ENCODE peak calls at places on chromosome 7, in four cellular contexts. P is H1, Y is H9, V is IMR-90. K is an unnamed sample.

GRCh38 chr7:95843286-95843685 is 70.9 kb downstream of the DYNC1I1 start:
- DNase-seq in P (no peak), Y (no peak), V (no peak), K (peak; percentile 79)

GRCh38 chr7:15503603-15504280 is 58.1 kb downstream of the AGMO start:
- DNase-seq in P (no peak), Y (no peak), V (peak; percentile 15), K (no peak)

GRCh38 chr7:96273716-96274115 is 48.2 kb downstream of the SLC25A13 start:
- DNase-seq in P (no peak), Y (no peak), V (no peak), K (no peak)

GRCh38 chr7:25069900-25070443 is 55.1 kb downstream of the CYCS start:
- DNase-seq in P (peak; percentile 53), Y (peak; percentile 59), V (peak; percentile 88), K (peak; percentile 84)

GRCh38 chr7:76302299-76303056 is at the start of gene HSPB1:
- DNase-seq in P (peak; percentile 87), Y (peak; percentile 77), V (peak; percentile 84), K (peak; percentile 93)

GRCh38 chr7:132053871-132054270 is 497.4 kb upstream of the PODXL start:
- DNase-seq in P (no peak), Y (no peak), V (no peak), K (no peak)

GRCh38 chr7:48295572-48295971 is 124.3 kb downstream of the ABCA13 start:
- DNase-seq in P (no peak), Y (no peak), V (no peak), K (no peak)

GRCh38 chr7:47039899-47040298 is 542.0 kb downstream of the TNS3 start:
- DNase-seq in P (no peak), Y (no peak), V (peak; percentile 48), K (no peak)

GRCh38 chr7:131747625-131748024 is 191.2 kb upstream of the PODXL start:
- DNase-seq in P (no peak), Y (peak; percentile 66), V (no peak), K (peak; percentile 55)

GRCh38 chr7:147013820-147014219 is 897.2 kb downstream of the CNTNAP2 start:
- DNase-seq in P (no peak), Y (no peak), V (no peak), K (no peak)

GRCh38 chr7:8064828-8065227 is 96.2 kb downstream of the GLCCI1 start:
- DNase-seq in P (no peak), Y (no peak), V (peak; percentile 9), K (no peak)

GRCh38 chr7:100208911-100209408 is 10.8 kb upstream of the PVRIG start:
- DNase-seq in P (no peak), Y (no peak), V (no peak), K (peak; percentile 34)

GRCh38 chr7:81467964-81468363 is 301.9 kb downstream of the HGF start:
- DNase-seq in P (no peak), Y (no peak), V (no peak), K (no peak)

GRCh38 chr7:134089446-134089845 is 37.7 kb upstream of the LRGUK start:
- DNase-seq in P (no peak), Y (no peak), V (no peak), K (peak; percentile 63)

GRCh38 chr7:92025260-92025659 is 84.6 kb downstream of the AKAP9 start:
- DNase-seq in P (no peak), Y (no peak), V (peak; percentile 87), K (no peak)

GRCh38 chr7:92973293-92973731 is 136.9 kb upstream of the CDK6 start:
- DNase-seq in P (no peak), Y (no peak), V (peak; percentile 61), K (no peak)

GRCh38 chr7:132739271-132739955 is 163.1 kb upstream of the PLXNA4 start:
- DNase-seq in P (no peak), Y (no peak), V (peak; percentile 93), K (no peak)

GRCh38 chr7:115694424-115694823 is 336.1 kb downstream of the TFEC start:
- DNase-seq in P (no peak), Y (no peak), V (no peak), K (no peak)

GRCh38 chr7:18133921-18134320 is 106.3 kb upstream of the PRPS1L1 start:
- DNase-seq in P (no peak), Y (no peak), V (no peak), K (no peak)

GRCh38 chr7:19491821-19492452 is 216.9 kb downstream of the POLR1F start:
- DNase-seq in P (no peak), Y (no peak), V (peak; percentile 66), K (peak; percentile 29)

GRCh38 chr7:156156734-156157408 is 344.6 kb upstream of the SHH start:
- DNase-seq in P (peak; percentile 75), Y (peak; percentile 64), V (no peak), K (peak; percentile 74)

GRCh38 chr7:48084727-48085432 is 4.2 kb upstream of the UPP1 start:
- DNase-seq in P (no peak), Y (no peak), V (peak; percentile 99), K (peak; percentile 95)

GRCh38 chr7:92177362-92177761 is 1.6 kb downstream of the LRRD1 start:
- DNase-seq in P (no peak), Y (no peak), V (peak; percentile 70), K (no peak)

GRCh38 chr7:95950698-95951097 is 178.3 kb downstream of the DYNC1I1 start:
- DNase-seq in P (no peak), Y (no peak), V (no peak), K (no peak)

GRCh38 chr7:12291870-12292269 is 80.8 kb downstream of the TMEM106B start:
- DNase-seq in P (no peak), Y (no peak), V (peak; percentile 1), K (no peak)

GRCh38 chr7:107725138-107725740 is 18.7 kb upstream of the CBLL1 start:
- DNase-seq in P (no peak), Y (no peak), V (peak; percentile 68), K (peak; percentile 54)

GRCh38 chr7:48009257-48009656 is 19.6 kb downstream of the SUN3 start:
- DNase-seq in P (no peak), Y (no peak), V (no peak), K (no peak)

DNA sequence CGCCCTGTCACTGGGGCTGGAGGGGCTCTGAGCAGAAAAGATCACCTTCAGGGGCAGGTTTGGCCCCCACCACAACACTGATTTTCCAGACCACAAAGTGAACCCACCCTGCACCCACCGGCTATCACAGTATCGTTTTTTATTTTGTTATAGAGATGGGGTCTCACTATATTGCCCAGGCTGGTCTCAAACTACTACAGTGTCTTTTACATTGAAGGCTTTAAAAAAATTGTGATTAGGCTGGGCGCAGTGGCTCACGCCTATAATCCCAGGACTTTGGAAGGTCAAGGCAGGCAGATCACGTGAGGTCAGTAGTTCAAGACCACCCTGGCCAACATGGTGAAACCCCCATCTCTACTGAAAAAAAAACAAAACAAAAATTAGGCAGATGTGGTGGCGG is 125.1 kb downstream of the COL26A1 start:
- DNase-seq in P (no peak), Y (no peak), V (no peak), K (no peak)
- H4K8ac ChIP-seq in P (peak overlapping the region; percentile 76), Y (no peak overlapping the region), V (no peak overlapping the region), K (no peak overlapping the region)

GRCh38 chr7:2838873-2839578 is 5.1 kb downstream of the GNA12 start:
- DNase-seq in P (no peak), Y (no peak), V (no peak), K (no peak)

GRCh38 chr7:2840458-2840857 is 3.6 kb downstream of the GNA12 start:
- DNase-seq in P (no peak), Y (no peak), V (no peak), K (no peak)

GRCh38 chr7:2837476-2837875 is 6.6 kb downstream of the GNA12 start:
- DNase-seq in P (no peak), Y (no peak), V (no peak), K (no peak)

GRCh38 chr7:2841907-2842306 is 2.2 kb downstream of the GNA12 start:
- DNase-seq in P (no peak), Y (no peak), V (no peak), K (no peak)

GRCh38 chr7:2838451-2838850 is 5.7 kb downstream of the GNA12 start:
- DNase-seq in P (no peak), Y (no peak), V (no peak), K (no peak)
- H3K56ac ChIP-seq in P (no peak overlapping the region), Y (no peak overlapping the region), V (no peak overlapping the region), K (no peak overlapping the region)

GRCh38 chr7:141986923-141987322 is 8.8 kb upstream of the MGAM start:
- DNase-seq in P (no peak), Y (no peak), V (no peak), K (no peak)
- H4K8ac ChIP-seq in P (no peak overlapping the region), Y (no peak overlapping the region), V (no peak overlapping the region), K (no peak overlapping the region)

GRCh38 chr7:6508950-6509349 is 42.3 kb downstream of the GRID2IP start:
- DNase-seq in P (no peak), Y (no peak), V (no peak), K (no peak)

GRCh38 chr7:6508539-6508938 is 42.7 kb downstream of the GRID2IP start:
- DNase-seq in P (no peak), Y (no peak), V (no peak), K (no peak)

GRCh38 chr7:6502886-6503285 is 48.4 kb downstream of the GRID2IP start:
- DNase-seq in P (no peak), Y (no peak), V (no peak), K (no peak)

GRCh38 chr7:6507906-6508305 is 43.4 kb downstream of the GRID2IP start:
- DNase-seq in P (no peak), Y (no peak), V (no peak), K (no peak)

DNA sequence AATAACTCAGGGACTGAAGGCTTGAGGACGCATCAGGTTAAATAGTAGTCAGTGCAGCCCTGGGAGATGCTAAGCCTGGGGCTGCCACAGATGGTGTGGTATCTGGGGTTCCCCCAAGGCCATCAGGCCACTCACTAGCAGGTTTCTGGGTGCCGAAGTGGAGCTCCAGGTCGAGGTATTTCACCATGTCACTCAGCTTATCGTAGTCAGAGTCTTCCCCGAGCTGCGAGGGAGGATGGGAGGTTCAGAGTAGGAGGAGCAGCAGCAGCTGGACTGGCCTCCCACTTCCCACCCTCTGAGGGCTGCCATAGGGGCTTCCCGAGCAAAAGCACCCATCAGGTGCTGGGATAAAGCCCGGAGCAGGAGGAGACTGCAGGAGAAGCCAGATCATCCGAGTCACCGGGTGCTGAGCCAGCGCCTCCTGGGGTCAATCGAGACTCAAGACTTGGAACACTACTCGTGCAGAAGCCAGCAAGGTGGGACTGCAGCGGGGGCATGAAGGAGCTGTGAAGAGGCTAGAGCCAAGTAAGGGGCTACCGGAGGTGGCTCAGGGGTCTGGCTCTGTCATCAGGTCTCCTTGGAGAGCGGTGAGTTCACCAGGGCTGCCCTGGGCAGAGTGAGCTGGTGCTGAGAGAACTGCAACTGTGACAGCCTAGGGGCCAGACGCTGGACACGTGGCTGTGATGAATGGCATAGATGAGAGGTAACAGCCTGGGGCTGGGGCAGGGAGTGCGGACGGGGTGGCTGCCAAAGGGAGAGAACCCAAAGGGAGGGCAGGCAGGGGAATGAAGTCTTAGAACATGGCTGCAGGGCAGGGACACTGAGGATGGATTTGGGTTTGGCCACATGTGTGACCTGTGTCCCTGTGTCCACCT is 45.3 kb downstream of the GRID2IP start:
- DNase-seq in P (no peak), Y (no peak), V (no peak), K (no peak)
- H3K56ac ChIP-seq in P (no peak overlapping the region), Y (no peak overlapping the region), V (no peak overlapping the region), K (no peak overlapping the region)

GRCh38 chr7:54080971-54081370 is 461.2 kb upstream of the VSTM2A start:
- DNase-seq in P (no peak), Y (no peak), V (no peak), K (peak; percentile 3)
- H4K8ac ChIP-seq in P (no peak overlapping the region), Y (no peak overlapping the region), V (no peak overlapping the region), K (no peak overlapping the region)

DNA sequence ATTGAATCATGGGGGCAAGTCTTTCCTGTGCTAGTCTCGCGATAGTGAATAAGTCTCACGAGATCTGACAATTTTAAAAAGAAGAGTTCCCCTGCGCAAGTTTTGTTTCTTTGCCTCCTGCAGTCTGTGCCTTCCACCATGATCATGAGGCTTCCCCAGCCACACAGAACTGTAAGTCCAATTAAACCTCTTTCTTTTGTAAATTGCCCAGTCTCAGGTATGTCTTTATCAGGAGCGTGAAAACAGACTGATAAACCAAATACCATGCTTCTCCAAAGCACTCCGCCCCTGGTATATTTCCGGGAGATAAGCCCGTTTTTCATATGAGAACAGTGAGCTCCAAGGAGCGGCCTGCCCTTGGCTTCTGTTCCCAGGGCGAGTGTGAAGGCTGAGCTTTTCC is 118.9 kb downstream of the EVX1 start:
- DNase-seq in P (no peak), Y (no peak), V (no peak), K (peak; percentile 88)
- H3K56ac ChIP-seq in P (no peak overlapping the region), Y (no peak overlapping the region), V (no peak overlapping the region), K (no peak overlapping the region)

K was measured in mesendoderm.